ENCODE peak calls at places on chromosomes 6 and 20, in ten cellular contexts. One of them, this sample, is unnamed.

GRCh38 chr6:105317607-105318533 is 85.0 kb downstream of the PREP start:
- DNase-seq in mammary epithelial cell: no peak
- DNase-seq in tibial nerve: no peak
- DNase-seq in neural progenitor cell: peak; percentile 30
- DNase-seq in fibroblast of lung: no peak
- DNase-seq in CD4-positive, CD25-positive, alpha-beta regulatory T cell: peak; percentile 16
- DNase-seq in colonic mucosa: no peak
- DNase-seq in mucosa of descending colon: no peak
- DNase-seq in IMR-90: no peak
- DNase-seq in heart left ventricle: no peak
- DNase-seq in this sample: no peak

GRCh38 chr6:4797590-4797989 is 21.4 kb downstream of the CDYL start:
- DNase-seq in mammary epithelial cell: no peak
- DNase-seq in tibial nerve: no peak
- DNase-seq in neural progenitor cell: no peak
- DNase-seq in fibroblast of lung: peak; percentile 60
- DNase-seq in CD4-positive, CD25-positive, alpha-beta regulatory T cell: no peak
- DNase-seq in colonic mucosa: no peak
- DNase-seq in mucosa of descending colon: no peak
- DNase-seq in IMR-90: peak; percentile 65
- DNase-seq in heart left ventricle: no peak
- DNase-seq in this sample: no peak

GRCh38 chr20:14553774-14554524 is 216.5 kb upstream of the FLRT3 start:
- DNase-seq in mammary epithelial cell: peak; percentile 29
- DNase-seq in tibial nerve: no peak
- DNase-seq in neural progenitor cell: no peak
- DNase-seq in fibroblast of lung: peak; percentile 55
- DNase-seq in CD4-positive, CD25-positive, alpha-beta regulatory T cell: no peak
- DNase-seq in colonic mucosa: no peak
- DNase-seq in mucosa of descending colon: no peak
- DNase-seq in IMR-90: peak; percentile 34
- DNase-seq in heart left ventricle: no peak
- DNase-seq in this sample: no peak

GRCh38 chr20:46282669-46283068 is 25.6 kb downstream of the CDH22 start:
- DNase-seq in mammary epithelial cell: no peak
- DNase-seq in tibial nerve: no peak
- DNase-seq in neural progenitor cell: peak; percentile 73
- DNase-seq in fibroblast of lung: no peak
- DNase-seq in CD4-positive, CD25-positive, alpha-beta regulatory T cell: no peak
- DNase-seq in colonic mucosa: no peak
- DNase-seq in mucosa of descending colon: no peak
- DNase-seq in IMR-90: no peak
- DNase-seq in heart left ventricle: no peak
- DNase-seq in this sample: no peak

GRCh38 chr6:152229330-152229729 is 407.8 kb downstream of the SYNE1 start:
- DNase-seq in mammary epithelial cell: no peak
- DNase-seq in tibial nerve: no peak
- DNase-seq in neural progenitor cell: no peak
- DNase-seq in fibroblast of lung: no peak
- DNase-seq in CD4-positive, CD25-positive, alpha-beta regulatory T cell: no peak
- DNase-seq in colonic mucosa: no peak
- DNase-seq in mucosa of descending colon: no peak
- DNase-seq in IMR-90: no peak
- DNase-seq in heart left ventricle: no peak
- DNase-seq in this sample: no peak

GRCh38 chr6:134531611-134532010 is 213.7 kb upstream of the SGK1 start:
- DNase-seq in mammary epithelial cell: no peak
- DNase-seq in tibial nerve: no peak
- DNase-seq in neural progenitor cell: no peak
- DNase-seq in fibroblast of lung: no peak
- DNase-seq in CD4-positive, CD25-positive, alpha-beta regulatory T cell: no peak
- DNase-seq in colonic mucosa: no peak
- DNase-seq in mucosa of descending colon: no peak
- DNase-seq in IMR-90: no peak
- DNase-seq in heart left ventricle: no peak
- DNase-seq in this sample: no peak

GRCh38 chr6:17413313-17413750 is 19.9 kb downstream of the CAP2 start:
- DNase-seq in mammary epithelial cell: peak; percentile 62
- DNase-seq in tibial nerve: no peak
- DNase-seq in neural progenitor cell: no peak
- DNase-seq in fibroblast of lung: peak; percentile 58
- DNase-seq in CD4-positive, CD25-positive, alpha-beta regulatory T cell: no peak
- DNase-seq in colonic mucosa: no peak
- DNase-seq in mucosa of descending colon: no peak
- DNase-seq in IMR-90: peak; percentile 91
- DNase-seq in heart left ventricle: no peak
- DNase-seq in this sample: no peak

GRCh38 chr6:95286874-95287273 is 290.5 kb upstream of the MANEA start:
- DNase-seq in mammary epithelial cell: no peak
- DNase-seq in tibial nerve: no peak
- DNase-seq in neural progenitor cell: no peak
- DNase-seq in fibroblast of lung: no peak
- DNase-seq in CD4-positive, CD25-positive, alpha-beta regulatory T cell: no peak
- DNase-seq in colonic mucosa: no peak
- DNase-seq in mucosa of descending colon: no peak
- DNase-seq in IMR-90: no peak
- DNase-seq in heart left ventricle: no peak
- DNase-seq in this sample: peak; percentile 7

GRCh38 chr6:151018911-151019795 is 153.7 kb downstream of the MTHFD1L start:
- DNase-seq in mammary epithelial cell: no peak
- DNase-seq in tibial nerve: no peak
- DNase-seq in neural progenitor cell: no peak
- DNase-seq in fibroblast of lung: no peak
- DNase-seq in CD4-positive, CD25-positive, alpha-beta regulatory T cell: no peak
- DNase-seq in colonic mucosa: no peak
- DNase-seq in mucosa of descending colon: no peak
- DNase-seq in IMR-90: no peak
- DNase-seq in heart left ventricle: no peak
- DNase-seq in this sample: no peak

GRCh38 chr20:7926767-7927166 is 13.5 kb downstream of the HAO1 start:
- DNase-seq in mammary epithelial cell: no peak
- DNase-seq in tibial nerve: no peak
- DNase-seq in neural progenitor cell: peak; percentile 28
- DNase-seq in fibroblast of lung: peak; percentile 57
- DNase-seq in CD4-positive, CD25-positive, alpha-beta regulatory T cell: no peak
- DNase-seq in colonic mucosa: no peak
- DNase-seq in mucosa of descending colon: no peak
- DNase-seq in IMR-90: peak; percentile 53
- DNase-seq in heart left ventricle: no peak
- DNase-seq in this sample: peak; percentile 24

GRCh38 chr6:158825038-158825950 is 6.1 kb upstream of the EZR start:
- DNase-seq in mammary epithelial cell: no peak
- DNase-seq in tibial nerve: no peak
- DNase-seq in neural progenitor cell: no peak
- DNase-seq in fibroblast of lung: peak; percentile 11
- DNase-seq in CD4-positive, CD25-positive, alpha-beta regulatory T cell: no peak
- DNase-seq in colonic mucosa: no peak
- DNase-seq in mucosa of descending colon: no peak
- DNase-seq in IMR-90: no peak
- DNase-seq in heart left ventricle: no peak
- DNase-seq in this sample: no peak

GRCh38 chr6:39836621-39837020 is 44.4 kb downstream of the DAAM2 start:
- DNase-seq in mammary epithelial cell: no peak
- DNase-seq in tibial nerve: no peak
- DNase-seq in neural progenitor cell: no peak
- DNase-seq in fibroblast of lung: no peak
- DNase-seq in CD4-positive, CD25-positive, alpha-beta regulatory T cell: no peak
- DNase-seq in colonic mucosa: no peak
- DNase-seq in mucosa of descending colon: no peak
- DNase-seq in IMR-90: peak; percentile 14
- DNase-seq in heart left ventricle: no peak
- DNase-seq in this sample: no peak

GRCh38 chr6:34463849-34464248 is 2.0 kb upstream of the PACSIN1 start:
- DNase-seq in mammary epithelial cell: no peak
- DNase-seq in tibial nerve: no peak
- DNase-seq in neural progenitor cell: no peak
- DNase-seq in fibroblast of lung: no peak
- DNase-seq in CD4-positive, CD25-positive, alpha-beta regulatory T cell: no peak
- DNase-seq in colonic mucosa: no peak
- DNase-seq in mucosa of descending colon: no peak
- DNase-seq in IMR-90: no peak
- DNase-seq in heart left ventricle: no peak
- DNase-seq in this sample: no peak

DNA sequence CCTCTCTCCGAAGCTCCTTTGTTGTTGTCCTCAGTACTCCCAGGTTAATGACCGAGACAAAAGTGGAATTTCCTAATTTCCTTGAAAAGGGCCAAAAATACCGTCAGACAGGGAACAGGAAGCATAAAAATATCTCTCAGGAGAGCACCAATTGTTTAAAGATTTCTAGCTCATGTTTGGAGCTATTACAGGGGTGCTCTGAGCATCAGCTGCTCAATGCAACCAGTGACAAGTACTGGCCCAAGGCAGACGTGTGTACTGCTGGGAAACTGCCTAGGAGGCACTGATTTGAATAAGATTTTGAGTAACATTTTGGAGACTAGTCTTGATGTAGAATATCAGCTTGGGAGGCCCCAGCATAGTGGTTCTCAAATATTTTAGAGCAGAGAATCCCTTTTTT is 17.3 kb downstream of the LAMA4 start:
- DNase-seq in mammary epithelial cell: no peak
- DNase-seq in tibial nerve: no peak
- DNase-seq in neural progenitor cell: no peak
- DNase-seq in fibroblast of lung: no peak
- DNase-seq in CD4-positive, CD25-positive, alpha-beta regulatory T cell: no peak
- DNase-seq in colonic mucosa: no peak
- DNase-seq in mucosa of descending colon: no peak
- DNase-seq in IMR-90: no peak
- DNase-seq in heart left ventricle: no peak
- DNase-seq in this sample: no peak
- H3K4me1 ChIP-seq in mammary epithelial cell: peaks cover 2% of the 10 kb centered on the region
- H3K4me1 ChIP-seq in tibial nerve: peaks cover 67% of the 10 kb centered on the region
- H3K4me1 ChIP-seq in neural progenitor cell: no peaks in the 10 kb centered on the region
- H3K4me1 ChIP-seq in fibroblast of lung: peaks cover 40% of the 10 kb centered on the region
- H3K4me1 ChIP-seq in CD4-positive, CD25-positive, alpha-beta regulatory T cell: no peaks in the 10 kb centered on the region
- H3K4me1 ChIP-seq in colonic mucosa: no peaks in the 10 kb centered on the region
- H3K4me1 ChIP-seq in mucosa of descending colon: no peaks in the 10 kb centered on the region
- H3K4me1 ChIP-seq in IMR-90: peaks cover 14% of the 10 kb centered on the region
- H3K4me1 ChIP-seq in heart left ventricle: peaks cover 32% of the 10 kb centered on the region
- H3K4me1 ChIP-seq in this sample: no peaks in the 10 kb centered on the region

GRCh38 chr6:68941345-68941744 is 306.3 kb downstream of the ADGRB3 start:
- DNase-seq in mammary epithelial cell: no peak
- DNase-seq in tibial nerve: no peak
- DNase-seq in neural progenitor cell: no peak
- DNase-seq in fibroblast of lung: no peak
- DNase-seq in CD4-positive, CD25-positive, alpha-beta regulatory T cell: no peak
- DNase-seq in colonic mucosa: no peak
- DNase-seq in mucosa of descending colon: no peak
- DNase-seq in IMR-90: no peak
- DNase-seq in heart left ventricle: no peak
- DNase-seq in this sample: no peak
- H3K36me3 ChIP-seq in mammary epithelial cell: no peaks in the 10 kb centered on the region
- H3K36me3 ChIP-seq in tibial nerve: no peaks in the 10 kb centered on the region
- H3K36me3 ChIP-seq in neural progenitor cell: no peaks in the 10 kb centered on the region
- H3K36me3 ChIP-seq in fibroblast of lung: no peaks in the 10 kb centered on the region
- H3K36me3 ChIP-seq in CD4-positive, CD25-positive, alpha-beta regulatory T cell: no peaks in the 10 kb centered on the region
- H3K36me3 ChIP-seq in colonic mucosa: no peaks in the 10 kb centered on the region
- H3K36me3 ChIP-seq in mucosa of descending colon: no peaks in the 10 kb centered on the region
- H3K36me3 ChIP-seq in IMR-90: no peaks in the 10 kb centered on the region
- H3K36me3 ChIP-seq in heart left ventricle: no peaks in the 10 kb centered on the region
- H3K36me3 ChIP-seq in this sample: no peaks in the 10 kb centered on the region

GRCh38 chr6:73134588-73134987 is 90.7 kb downstream of the KHDC1L start:
- DNase-seq in mammary epithelial cell: no peak
- DNase-seq in tibial nerve: no peak
- DNase-seq in neural progenitor cell: peak; percentile 87
- DNase-seq in fibroblast of lung: peak; percentile 14
- DNase-seq in CD4-positive, CD25-positive, alpha-beta regulatory T cell: peak; percentile 37
- DNase-seq in colonic mucosa: peak; percentile 26
- DNase-seq in mucosa of descending colon: peak; percentile 31
- DNase-seq in IMR-90: peak; percentile 34
- DNase-seq in heart left ventricle: no peak
- DNase-seq in this sample: peak; percentile 60

GRCh38 chr6:73129653-73130443 is 95.4 kb downstream of the KHDC1L start:
- DNase-seq in mammary epithelial cell: peak; percentile 83
- DNase-seq in tibial nerve: peak; percentile 91
- DNase-seq in neural progenitor cell: peak; percentile 92
- DNase-seq in fibroblast of lung: peak; percentile 72
- DNase-seq in CD4-positive, CD25-positive, alpha-beta regulatory T cell: peak; percentile 74
- DNase-seq in colonic mucosa: peak; percentile 71
- DNase-seq in mucosa of descending colon: peak; percentile 61
- DNase-seq in IMR-90: peak; percentile 66
- DNase-seq in heart left ventricle: peak; percentile 45
- DNase-seq in this sample: peak; percentile 93

GRCh38 chr6:73131706-73132105 is 93.6 kb downstream of the KHDC1L start:
- DNase-seq in mammary epithelial cell: peak; percentile 53
- DNase-seq in tibial nerve: no peak
- DNase-seq in neural progenitor cell: no peak
- DNase-seq in fibroblast of lung: peak; percentile 26
- DNase-seq in CD4-positive, CD25-positive, alpha-beta regulatory T cell: no peak
- DNase-seq in colonic mucosa: no peak
- DNase-seq in mucosa of descending colon: no peak
- DNase-seq in IMR-90: peak; percentile 29
- DNase-seq in heart left ventricle: no peak
- DNase-seq in this sample: no peak
- H3K4me1 ChIP-seq in mammary epithelial cell: peaks cover 18% of the 10 kb centered on the region
- H3K4me1 ChIP-seq in tibial nerve: no peaks in the 10 kb centered on the region
- H3K4me1 ChIP-seq in neural progenitor cell: no peaks in the 10 kb centered on the region
- H3K4me1 ChIP-seq in fibroblast of lung: no peaks in the 10 kb centered on the region
- H3K4me1 ChIP-seq in CD4-positive, CD25-positive, alpha-beta regulatory T cell: no peaks in the 10 kb centered on the region
- H3K4me1 ChIP-seq in colonic mucosa: no peaks in the 10 kb centered on the region
- H3K4me1 ChIP-seq in mucosa of descending colon: no peaks in the 10 kb centered on the region
- H3K4me1 ChIP-seq in IMR-90: peaks cover 8% of the 10 kb centered on the region
- H3K4me1 ChIP-seq in heart left ventricle: no peaks in the 10 kb centered on the region
- H3K4me1 ChIP-seq in this sample: peaks cover 25% of the 10 kb centered on the region

GRCh38 chr20:62905536-62906117 is 20.7 kb downstream of the DIDO1 start:
- DNase-seq in mammary epithelial cell: no peak
- DNase-seq in tibial nerve: no peak
- DNase-seq in neural progenitor cell: no peak
- DNase-seq in fibroblast of lung: no peak
- DNase-seq in CD4-positive, CD25-positive, alpha-beta regulatory T cell: no peak
- DNase-seq in colonic mucosa: no peak
- DNase-seq in mucosa of descending colon: no peak
- DNase-seq in IMR-90: no peak
- DNase-seq in heart left ventricle: no peak
- DNase-seq in this sample: no peak

GRCh38 chr20:62901891-62902290 is 24.4 kb downstream of the DIDO1 start:
- DNase-seq in mammary epithelial cell: no peak
- DNase-seq in tibial nerve: no peak
- DNase-seq in neural progenitor cell: no peak
- DNase-seq in fibroblast of lung: no peak
- DNase-seq in CD4-positive, CD25-positive, alpha-beta regulatory T cell: no peak
- DNase-seq in colonic mucosa: no peak
- DNase-seq in mucosa of descending colon: no peak
- DNase-seq in IMR-90: no peak
- DNase-seq in heart left ventricle: no peak
- DNase-seq in this sample: no peak

GRCh38 chr20:62900052-62900691 is 26.1 kb downstream of the DIDO1 start:
- DNase-seq in mammary epithelial cell: peak; percentile 43
- DNase-seq in tibial nerve: peak; percentile 71
- DNase-seq in neural progenitor cell: peak; percentile 89
- DNase-seq in fibroblast of lung: peak; percentile 75
- DNase-seq in CD4-positive, CD25-positive, alpha-beta regulatory T cell: peak; percentile 78
- DNase-seq in colonic mucosa: peak; percentile 81
- DNase-seq in mucosa of descending colon: peak; percentile 79
- DNase-seq in IMR-90: peak; percentile 64
- DNase-seq in heart left ventricle: peak; percentile 75
- DNase-seq in this sample: peak; percentile 81

GRCh38 chr20:62900692-62901584 is 25.4 kb downstream of the DIDO1 start:
- DNase-seq in mammary epithelial cell: peak; percentile 51
- DNase-seq in tibial nerve: no peak
- DNase-seq in neural progenitor cell: peak; percentile 42
- DNase-seq in fibroblast of lung: no peak
- DNase-seq in CD4-positive, CD25-positive, alpha-beta regulatory T cell: peak; percentile 41
- DNase-seq in colonic mucosa: peak; percentile 62
- DNase-seq in mucosa of descending colon: peak; percentile 56
- DNase-seq in IMR-90: no peak
- DNase-seq in heart left ventricle: no peak
- DNase-seq in this sample: no peak

GRCh38 chr20:62902926-62903615 is 23.2 kb downstream of the DIDO1 start:
- DNase-seq in mammary epithelial cell: peak; percentile 11
- DNase-seq in tibial nerve: no peak
- DNase-seq in neural progenitor cell: no peak
- DNase-seq in fibroblast of lung: peak; percentile 67
- DNase-seq in CD4-positive, CD25-positive, alpha-beta regulatory T cell: no peak
- DNase-seq in colonic mucosa: no peak
- DNase-seq in mucosa of descending colon: no peak
- DNase-seq in IMR-90: peak; percentile 83
- DNase-seq in heart left ventricle: no peak
- DNase-seq in this sample: no peak
- H3K36me3 ChIP-seq in mammary epithelial cell: peaks cover 37% of the 10 kb centered on the region
- H3K36me3 ChIP-seq in tibial nerve: no peaks in the 10 kb centered on the region
- H3K36me3 ChIP-seq in neural progenitor cell: no peaks in the 10 kb centered on the region
- H3K36me3 ChIP-seq in fibroblast of lung: peaks cover 39% of the 10 kb centered on the region
- H3K36me3 ChIP-seq in CD4-positive, CD25-positive, alpha-beta regulatory T cell: peaks cover 61% of the 10 kb centered on the region
- H3K36me3 ChIP-seq in colonic mucosa: peaks cover 29% of the 10 kb centered on the region
- H3K36me3 ChIP-seq in mucosa of descending colon: peaks cover 32% of the 10 kb centered on the region
- H3K36me3 ChIP-seq in IMR-90: peaks cover 49% of the 10 kb centered on the region
- H3K36me3 ChIP-seq in heart left ventricle: peaks cover 37% of the 10 kb centered on the region
- H3K36me3 ChIP-seq in this sample: peaks cover 72% of the 10 kb centered on the region

This sample was measured in A673.